ENCODE peak calls at places on chromosomes 6 and 20, in ten cellular contexts. C is nephron progenitor cell; F is NCI-H460; Q is GF-D8; B is ureter; M is testis; O is AG09319; H is stomach; D is activated T-cell treated with anti-CD3 and anti-CD28 coated beads for 48 hours; I is effector memory CD4-positive, alpha-beta T cell. L is an unnamed sample.

GRCh38 chr6:36581716-36582115 is 12.4 kb upstream of the SRSF3 start:
- DNase-seq in C (no peak), F (no peak), Q (no peak), B (no peak), M (no peak), O (no peak), H (no peak), D (no peak), I (no peak), L (no peak)

GRCh38 chr20:58131581-58132142 is 96.8 kb downstream of the ANKRD60 start:
- DNase-seq in C (no peak), F (no peak), Q (no peak), B (peak; percentile 43), M (no peak), O (no peak), H (no peak), D (no peak), I (no peak), L (no peak)

GRCh38 chr6:22754111-22754510 is 184.7 kb downstream of the HDGFL1 start:
- DNase-seq in C (no peak), F (no peak), Q (no peak), B (no peak), M (no peak), O (no peak), H (no peak), D (no peak), I (no peak), L (no peak)

GRCh38 chr6:98203170-98203806 is 631.1 kb upstream of the POU3F2 start:
- DNase-seq in C (peak; percentile 5), F (no peak), Q (no peak), B (no peak), M (no peak), O (no peak), H (no peak), D (no peak), I (no peak), L (peak; percentile 69)

GRCh38 chr6:26383624-26384417 is 913 bp downstream of the BTN2A2 start:
- DNase-seq in C (peak; percentile 10), F (no peak), Q (no peak), B (no peak), M (peak; percentile 55), O (peak; percentile 20), H (peak; percentile 34), D (no peak), I (no peak), L (peak; percentile 68)

GRCh38 chr20:58497076-58497665 is 18.0 kb downstream of the APCDD1L start:
- DNase-seq in C (no peak), F (no peak), Q (no peak), B (peak; percentile 22), M (no peak), O (no peak), H (no peak), D (no peak), I (no peak), L (no peak)

GRCh38 chr20:19897891-19898290 is 119.3 kb upstream of the NAA20 start:
- DNase-seq in C (no peak), F (no peak), Q (no peak), B (no peak), M (no peak), O (no peak), H (no peak), D (no peak), I (no peak), L (no peak)

GRCh38 chr20:53445276-53445675 is 148.4 kb downstream of the ZNF217 start:
- DNase-seq in C (no peak), F (no peak), Q (no peak), B (no peak), M (no peak), O (no peak), H (no peak), D (no peak), I (no peak), L (no peak)

GRCh38 chr20:1302578-1303541 is 26.1 kb downstream of the SDCBP2 start:
- DNase-seq in C (no peak), F (no peak), Q (no peak), B (no peak), M (no peak), O (no peak), H (no peak), D (no peak), I (no peak), L (no peak)

GRCh38 chr20:55790178-55790577 is 215.1 kb downstream of the CBLN4 start:
- DNase-seq in C (no peak), F (no peak), Q (no peak), B (no peak), M (no peak), O (no peak), H (no peak), D (no peak), I (no peak), L (no peak)

GRCh38 chr6:44489912-44490604 is 102.6 kb downstream of the CDC5L start:
- DNase-seq in C (no peak), F (peak; percentile 28), Q (no peak), B (no peak), M (peak; percentile 34), O (peak; percentile 89), H (no peak), D (no peak), I (no peak), L (no peak)

GRCh38 chr20:1291191-1291741 is 25.2 kb downstream of the SNPH start:
- DNase-seq in C (no peak), F (no peak), Q (no peak), B (no peak), M (no peak), O (no peak), H (no peak), D (no peak), I (no peak), L (no peak)